ENCODE peak calls at places on chromosomes 2 and 18, in four cellular contexts. S is EH, K is H54, D is GM13977. O is an unnamed sample.
A peak's percentile ranks its signal among the peaks of the same experiment; 100 is the strongest.

GRCh38 chr18:26482567-26482966 is 65.8 kb downstream of the KCTD1 start:
- DNase-seq in D (no peak), K (no peak), S (no peak), O (no peak)

GRCh38 chr2:233799087-233799665 is 21.0 kb downstream of the MROH2A start:
- DNase-seq in D (no peak), K (no peak), S (no peak), O (no peak)

GRCh38 chr2:8319219-8319618 is 362.6 kb upstream of the ID2 start:
- DNase-seq in K (no peak), S (no peak), D (no peak), O (no peak)

GRCh38 chr2:112032615-112033457 is 22.2 kb upstream of the TMEM87B start:
- DNase-seq in S (peak; percentile 72), D (no peak), K (no peak), O (no peak)

GRCh38 chr2:3233877-3234276 is 143.7 kb downstream of the EIPR1 start:
- DNase-seq in D (no peak), S (no peak), K (no peak), O (no peak)

GRCh38 chr18:51162617-51163016 is 34.9 kb downstream of the MEX3C start:
- DNase-seq in D (no peak), K (no peak), S (no peak), O (no peak)

GRCh38 chr2:72892506-72893173 is 5.4 kb downstream of the SPR start:
- DNase-seq in K (peak; percentile 75), S (peak; percentile 78), D (peak; percentile 77), O (no peak)

GRCh38 chr18:25103468-25104155 is 248.4 kb downstream of the ZNF521 start:
- DNase-seq in K (no peak), D (no peak), S (no peak), O (no peak)

O was measured in AG04449.